ENCODE peak calls at places on chromosomes 4 and X, in five cellular contexts. N, K, B, I and R are unnamed samples.

GRCh38 chr4:99447079-99447478 is 11.9 kb upstream of the ADH7 start:
- DNase-seq in B (no peak), K (no peak), I (peak; percentile 55), N (peak; percentile 15), R (no peak)

GRCh38 chrX:74383611-74384010 is 37.7 kb upstream of the SLC16A2 start:
- DNase-seq in I (peak; percentile 62), N (no peak), K (peak; percentile 10), B (peak; percentile 1), R (peak; percentile 3)

GRCh38 chrX:18761750-18762149 is 54.3 kb downstream of the PPEF1 start:
- DNase-seq in K (no peak), N (no peak), I (no peak), B (no peak), R (no peak)

GRCh38 chrX:96568088-96568487 is 116.6 kb upstream of the DIAPH2 start:
- DNase-seq in I (no peak), K (no peak), N (no peak), B (no peak), R (no peak)

GRCh38 chr4:24840362-24840761 is 45.0 kb downstream of the SOD3 start:
- DNase-seq in B (no peak), K (no peak), I (no peak), N (no peak), R (no peak)

GRCh38 chrX:72045552-72046277 is 86.0 kb downstream of the RTL5 start:
- DNase-seq in I (no peak), B (no peak), K (no peak), N (no peak), R (no peak)

GRCh38 chrX:41300758-41301437 is 33.1 kb upstream of the DDX3X start:
- DNase-seq in I (peak; percentile 56), K (no peak), N (no peak), B (no peak), R (no peak)

GRCh38 chrX:145552643-145553042 is 265.0 kb upstream of the SLITRK2 start:
- DNase-seq in B (no peak), I (peak; percentile 31), K (no peak), N (no peak), R (no peak)

GRCh38 chr4:84529169-84529751 is 30.2 kb upstream of the NKX6-1 start:
- DNase-seq in K (no peak), I (peak; percentile 27), B (peak; percentile 19), N (peak; percentile 51), R (peak; percentile 46)

GRCh38 chr4:31045724-31046318 is 325.7 kb downstream of the PCDH7 start:
- DNase-seq in K (no peak), N (peak; percentile 9), I (peak; percentile 47), B (no peak), R (peak; percentile 31)

GRCh38 chrX:83419030-83419792 is 88.9 kb upstream of the POU3F4 start:
- DNase-seq in N (no peak), K (no peak), B (no peak), I (no peak), R (no peak)

GRCh38 chr4:153549401-153549800 is 83.2 kb downstream of the TMEM131L start:
- DNase-seq in I (no peak), K (no peak), N (no peak), B (no peak), R (no peak)